ENCODE peak calls at places on chromosomes 4 and X, in seven cellular contexts. V is body of pancreas, C is NCI-H774, W is epithelial cell of esophagus, X is NCI-H1092, I is HEK293T, L is cardiac fibroblast. Z is an unnamed sample.

GRCh38 chr4:87353592-87353991 is 30.9 kb upstream of the HSD17B13 start:
- DNase-seq in V (peak; percentile 50), C (no peak), W (peak; percentile 69), X (no peak), I (peak; percentile 38), L (peak; percentile 79), Z (no peak)

GRCh38 chrX:119745283-119745848 is 13.0 kb upstream of the SOWAHD start:
- DNase-seq in V (no peak), C (no peak), W (no peak), X (no peak), I (no peak), L (no peak), Z (no peak)

GRCh38 chr4:101367201-101367600 is 19.9 kb upstream of the PPP3CA start:
- DNase-seq in V (no peak), C (no peak), W (peak; percentile 90), X (no peak), I (no peak), L (peak; percentile 94), Z (no peak)

GRCh38 chrX:56066016-56066415 is 166.1 kb upstream of the KLF8 start:
- DNase-seq in V (no peak), C (no peak), W (no peak), X (no peak), I (no peak), L (no peak), Z (no peak)

GRCh38 chr4:79298027-79298426 is 27.8 kb downstream of the NAA11 start:
- DNase-seq in V (no peak), C (no peak), W (no peak), X (no peak), I (no peak), L (no peak), Z (no peak)

GRCh38 chrX:107205770-107206696 is at the start of the genes DNAAF6 and NUP62CL:
- DNase-seq in V (peak; percentile 82), C (peak; percentile 76), W (peak; percentile 56), X (peak; percentile 71), I (peak; percentile 88), L (peak; percentile 10), Z (peak; percentile 61)

GRCh38 chr4:15956179-15956850 is 6.7 kb downstream of the FGFBP2 start:
- DNase-seq in V (peak; percentile 69), C (peak; percentile 81), W (peak; percentile 82), X (peak; percentile 63), I (peak; percentile 72), L (peak; percentile 71), Z (peak; percentile 88)

GRCh38 chrX:48896611-48897011 is 957 bp downstream of the TIMM17B start:
- DNase-seq in V (no peak), C (peak; percentile 1), W (no peak), X (no peak), I (no peak), L (peak; percentile 25), Z (no peak)

GRCh38 chrX:78199851-78200250 is 60.4 kb upstream of the TAF9B start:
- DNase-seq in V (no peak), C (no peak), W (peak; percentile 46), X (no peak), I (peak; percentile 28), L (peak; percentile 32), Z (no peak)

GRCh38 chrX:135521405-135522131 is 1.1 kb downstream of the INTS6L start:
- DNase-seq in V (peak; percentile 83), C (peak; percentile 87), W (peak; percentile 88), X (peak; percentile 73), I (peak; percentile 81), L (peak; percentile 87), Z (peak; percentile 78)

GRCh38 chr4:3391422-3391821 is 50.3 kb upstream of the HGFAC start:
- DNase-seq in V (no peak), C (no peak), W (no peak), X (no peak), I (no peak), L (no peak), Z (no peak)

GRCh38 chr4:64781737-64782326 is 372.6 kb upstream of the TECRL start:
- DNase-seq in V (no peak), C (no peak), W (peak; percentile 50), X (peak; percentile 6), I (peak; percentile 10), L (peak; percentile 67), Z (no peak)

GRCh38 chrX:97984641-97985040 is 1100.9 kb downstream of the RPA4 start:
- DNase-seq in V (no peak), C (no peak), W (peak; percentile 79), X (no peak), I (no peak), L (no peak), Z (no peak)

GRCh38 chrX:38999099-38999498 is 197.8 kb downstream of the MID1IP1 start:
- DNase-seq in V (no peak), C (no peak), W (no peak), X (no peak), I (no peak), L (no peak), Z (no peak)

GRCh38 chrX:69149466-69150293 is 15.6 kb downstream of the PJA1 start:
- DNase-seq in V (no peak), C (no peak), W (no peak), X (no peak), I (no peak), L (no peak), Z (no peak)

GRCh38 chrX:1400731-1401471 is 9.0 kb upstream of the SLC25A6 start:
- DNase-seq in V (no peak), C (no peak), W (no peak), X (no peak), I (no peak), L (no peak), Z (no peak)

GRCh38 chr4:147811878-147812277 is 80.0 kb downstream of the ARHGAP10 start:
- DNase-seq in V (no peak), C (no peak), W (no peak), X (no peak), I (no peak), L (no peak), Z (no peak)

GRCh38 chrX:148499638-148500427 is 584 bp upstream of the AFF2 start:
- DNase-seq in V (no peak), C (no peak), W (no peak), X (no peak), I (no peak), L (no peak), Z (no peak)

GRCh38 chrX:18102006-18102405 is 118.7 kb downstream of the BEND2 start:
- DNase-seq in V (no peak), C (no peak), W (no peak), X (no peak), I (no peak), L (no peak), Z (no peak)

GRCh38 chr4:185634066-185634652 is 98.9 kb upstream of the PDLIM3 start:
- DNase-seq in V (no peak), C (no peak), W (no peak), X (no peak), I (peak; percentile 8), L (peak; percentile 53), Z (no peak)

GRCh38 chrX:41922694-41923171 is 621 bp downstream of the CASK start:
- DNase-seq in V (peak; percentile 28), C (no peak), W (peak; percentile 6), X (peak; percentile 20), I (peak; percentile 17), L (peak; percentile 3), Z (no peak)

GRCh38 chr4:142901166-142901662 is 55.1 kb upstream of the INPP4B start:
- DNase-seq in V (no peak), C (no peak), W (peak; percentile 8), X (no peak), I (no peak), L (peak; percentile 33), Z (no peak)

GRCh38 chr4:112766422-112766821 is 129.5 kb downstream of the LARP7 start:
- DNase-seq in V (no peak), C (no peak), W (peak; percentile 49), X (no peak), I (peak; percentile 18), L (peak; percentile 52), Z (no peak)